ENCODE peak calls at places on chromosomes 16 and 17, in four cellular contexts. C, I, O and A are unnamed samples.

GRCh38 chr16:56708821-56709685 is 20.9 kb upstream of the NUP93 start:
- DNase-seq in I (peak; percentile 19), O (no peak), C (no peak), A (no peak)

GRCh38 chr16:87416826-87417471 is 24.8 kb downstream of the MAP1LC3B start:
- DNase-seq in I (no peak), O (peak; percentile 72), C (peak; percentile 56), A (peak; percentile 82)

GRCh38 chr16:50838165-50838564 is 96.3 kb downstream of the CYLD start:
- DNase-seq in I (no peak), C (no peak), O (no peak), A (peak; percentile 5)

GRCh38 chr16:4513086-4513860 is 25.3 kb downstream of the CDIP1 start:
- DNase-seq in I (no peak), C (no peak), O (no peak), A (no peak)

GRCh38 chr17:48051706-48052486 is 3.7 kb downstream of the NFE2L1 start:
- DNase-seq in O (peak; percentile 68), C (peak; percentile 91), I (no peak), A (peak; percentile 98)

GRCh38 chr17:61511480-61512182 is 59.4 kb downstream of the TBX4 start:
- DNase-seq in C (no peak), I (no peak), O (no peak), A (no peak)

GRCh38 chr16:78591682-78592103 is 492.2 kb downstream of the WWOX start:
- DNase-seq in O (no peak), C (no peak), I (no peak), A (no peak)

GRCh38 chr17:40779181-40779909 is 3.0 kb downstream of the KRT27 start:
- DNase-seq in O (no peak), I (no peak), C (no peak), A (no peak)

GRCh38 chr17:59108400-59109102 is 1.9 kb upstream of the TRIM37 start:
- DNase-seq in C (no peak), I (no peak), O (no peak), A (no peak)

GRCh38 chr17:8894673-8895578 is 27.5 kb upstream of the PIK3R6 start:
- DNase-seq in I (peak; percentile 30), O (peak; percentile 59), C (no peak), A (peak; percentile 79)

GRCh38 chr17:14048169-14048568 is 21.1 kb upstream of the COX10 start:
- DNase-seq in O (no peak), C (no peak), I (no peak), A (no peak)

GRCh38 chr17:63358111-63358839 is 87.8 kb downstream of the CYB561 start:
- DNase-seq in O (peak; percentile 94), I (no peak), C (no peak), A (peak; percentile 94)

GRCh38 chr16:70770968-70771552 is 29.9 kb downstream of the VAC14 start:
- DNase-seq in C (peak; percentile 67), O (peak; percentile 54), I (peak; percentile 50), A (peak; percentile 69)

GRCh38 chr16:70767377-70768204 is 33.4 kb downstream of the VAC14 start:
- DNase-seq in I (no peak), O (no peak), C (no peak), A (peak; percentile 23)

GRCh38 chr17:76501018-76501826 is at the start of gene RHBDF2:
- DNase-seq in I (peak; percentile 96), C (peak; percentile 78), O (peak; percentile 53), A (peak; percentile 83)

GRCh38 chr17:35407531-35407930 is 24.8 kb downstream of the SLFN12 start:
- DNase-seq in C (no peak), I (no peak), O (no peak), A (no peak)

GRCh38 chr16:77541131-77541530 is 106.3 kb upstream of the ADAMTS18 start:
- DNase-seq in C (no peak), O (no peak), I (no peak), A (no peak)

GRCh38 chr16:46857261-46857962 is 26.4 kb upstream of the C16orf87 start:
- DNase-seq in O (peak; percentile 82), I (no peak), C (peak; percentile 21), A (peak; percentile 49)

GRCh38 chr16:73879621-73880020 is 417.0 kb upstream of the PSMD7 start:
- DNase-seq in O (no peak), I (no peak), C (no peak), A (no peak)

GRCh38 chr17:2855063-2855600 is 58.9 kb downstream of the RAP1GAP2 start:
- DNase-seq in O (peak; percentile 34), I (no peak), C (no peak), A (peak; percentile 17)
- H3K4me3 ChIP-seq in O (peak overlapping the region; percentile 89), I (no peak overlapping the region), C (no peak overlapping the region), A (no peak overlapping the region)

GRCh38 chr17:55584055-55584685 is 72.9 kb upstream of the SMIM36 start:
- DNase-seq in O (peak; percentile 33), I (no peak), C (no peak), A (peak; percentile 7)

GRCh38 chr17:55582910-55583309 is 71.7 kb upstream of the SMIM36 start:
- DNase-seq in C (no peak), O (peak; percentile 49), I (no peak), A (no peak)

GRCh38 chr17:55587608-55588139 is 76.4 kb upstream of the SMIM36 start:
- DNase-seq in I (no peak), C (peak; percentile 83), O (peak; percentile 65), A (peak; percentile 51)

GRCh38 chr17:55584861-55585260 is 73.6 kb upstream of the SMIM36 start:
- DNase-seq in I (no peak), O (no peak), C (no peak), A (no peak)

DNA sequence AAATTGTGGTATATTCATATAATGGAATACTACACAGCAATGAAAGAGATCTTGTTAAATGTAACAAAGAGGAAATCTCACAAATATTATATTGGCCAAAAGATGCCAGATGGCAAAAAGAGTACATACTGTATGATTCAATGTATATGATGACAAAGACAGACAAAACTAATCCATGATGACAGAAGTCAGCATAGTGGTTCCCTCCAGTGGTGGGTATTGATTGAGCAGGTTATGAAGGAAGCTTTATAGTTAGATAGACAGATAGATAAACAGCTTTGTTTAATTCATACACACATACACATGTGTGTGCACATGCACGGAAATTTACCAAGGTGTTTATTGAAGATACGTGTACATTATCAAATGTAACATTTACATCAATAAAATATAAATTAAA is 74.4 kb upstream of the SMIM36 start:
- DNase-seq in O (no peak), I (no peak), C (no peak), A (no peak)
- TF ChIP-seq CTCF in O (no peak), I (no peak), C (no peak), A (no peak)

GRCh38 chr16:19137201-19137601 is 23.4 kb downstream of the ITPRIPL2 start:
- DNase-seq in C (no peak), O (no peak), I (no peak), A (peak; percentile 20)
- H3K4me3 ChIP-seq in C (no peak overlapping the region), O (no peak overlapping the region), I (no peak overlapping the region), A (no peak overlapping the region)

GRCh38 chr16:14109782-14110727 is 38.9 kb downstream of the MRTFB start:
- DNase-seq in C (no peak), I (no peak), O (no peak), A (no peak)
- TF ChIP-seq CTCF in C (no peak), I (no peak), O (no peak), A (no peak)

DNA sequence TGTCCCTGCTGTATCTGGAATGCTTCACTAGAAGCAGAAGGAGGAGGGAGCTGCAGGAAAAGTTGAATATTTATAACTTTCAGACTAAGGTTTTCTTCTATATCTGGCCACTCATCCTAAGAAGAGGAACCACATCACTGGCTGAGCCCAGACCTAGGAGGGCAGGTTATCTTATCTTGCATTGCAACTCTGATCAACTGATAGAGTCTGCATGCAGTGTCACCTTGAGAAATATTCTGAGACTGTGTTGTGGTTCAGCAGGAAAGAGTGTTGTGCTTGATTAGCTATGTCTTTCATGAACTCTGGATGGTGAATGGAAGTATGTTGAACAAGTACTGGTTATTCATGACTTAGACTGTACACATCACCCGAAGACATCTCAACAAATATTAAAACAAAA is 460.0 kb downstream of the TOX3 start:
- DNase-seq in O (no peak), I (no peak), C (no peak), A (no peak)
- H3K4me3 ChIP-seq in O (no peak overlapping the region), I (no peak overlapping the region), C (no peak overlapping the region), A (no peak overlapping the region)